ENCODE peak calls at places on chromosomes 1 and 21, in six cellular contexts. U is adipocyte; D is cerebellar nuclear complex; M is activated CD4-positive, alpha-beta T cell treated with anti-CD3 and anti-CD28 coated beads for 24 hours; F is activated T-helper 1 cell treated with Interleukin-2 at 50 U/mL for 16 hours; I is fibroblast of the aortic adventitia. A is an unnamed sample.

GRCh38 chr1:215567491-215568286 is 585 bp downstream of the KCTD3 start:
- DNase-seq in U (peak; percentile 77), D (peak; percentile 35), M (no peak), I (peak; percentile 55), F (no peak), A (peak; percentile 67)

GRCh38 chr1:160081261-160081936 is at the start of gene KCNJ9:
- DNase-seq in M (no peak), D (peak; percentile 98), I (peak; percentile 40), U (peak; percentile 34), F (no peak), A (peak; percentile 76)

GRCh38 chr1:169321539-169321938 is 46.1 kb downstream of the NME7 start:
- DNase-seq in I (peak; percentile 55), U (peak; percentile 73), F (no peak), M (no peak), D (no peak), A (no peak)

GRCh38 chr1:212291505-212292134 is 6.4 kb downstream of the PPP2R5A start:
- DNase-seq in F (no peak), I (peak; percentile 37), D (no peak), U (peak; percentile 47), M (no peak), A (no peak)

GRCh38 chr1:91804546-91805023 is 81.4 kb downstream of the TGFBR3 start:
- DNase-seq in I (no peak), M (peak; percentile 57), U (no peak), F (peak; percentile 77), D (no peak), A (no peak)

GRCh38 chr1:33050221-33051076 is 13.8 kb upstream of the AK2 start:
- DNase-seq in D (no peak), U (peak; percentile 77), I (peak; percentile 93), M (no peak), F (no peak), A (no peak)

GRCh38 chr21:39189857-39190604 is 6.8 kb upstream of the PSMG1 start:
- DNase-seq in M (no peak), F (no peak), U (peak; percentile 64), I (peak; percentile 38), D (no peak), A (no peak)

GRCh38 chr1:233530665-233531386 is 83.1 kb upstream of the KCNK1 start:
- DNase-seq in F (no peak), D (no peak), I (no peak), U (no peak), M (no peak), A (no peak)

GRCh38 chr1:87473203-87473661 is 144.6 kb downstream of the LMO4 start:
- DNase-seq in D (no peak), U (no peak), M (no peak), F (no peak), I (peak; percentile 33), A (no peak)

GRCh38 chr1:33275200-33275599 is 18.9 kb downstream of the ZNF362 start:
- DNase-seq in M (no peak), D (no peak), F (no peak), I (no peak), U (no peak), A (no peak)

GRCh38 chr1:212529211-212529731 is 79.3 kb upstream of the ATF3 start:
- DNase-seq in I (peak; percentile 35), U (peak; percentile 39), D (no peak), F (no peak), M (no peak), A (no peak)

GRCh38 chr1:59561782-59562181 is 253.0 kb upstream of the HOOK1 start:
- DNase-seq in D (no peak), I (no peak), U (no peak), M (no peak), F (no peak), A (no peak)

GRCh38 chr1:33341190-33341589 is 20.3 kb upstream of the A3GALT2 start:
- DNase-seq in U (no peak), I (no peak), D (no peak), F (no peak), M (no peak), A (no peak)

GRCh38 chr1:16351994-16352841 is at the start of gene FBXO42:
- DNase-seq in U (peak; percentile 98), F (peak; percentile 93), D (peak; percentile 57), I (peak; percentile 90), M (peak; percentile 87), A (peak; percentile 39)

GRCh38 chr1:10808441-10808840 is 12.0 kb upstream of the CASZ1 start:
- DNase-seq in D (no peak), F (no peak), U (no peak), M (no peak), I (no peak), A (no peak)

GRCh38 chr21:20802631-20803260 is 195.5 kb upstream of the NCAM2 start:
- DNase-seq in F (no peak), U (no peak), M (no peak), D (no peak), I (no peak), A (no peak)

GRCh38 chr21:34603002-34603709 is 11.8 kb downstream of the RCAN1 start:
- DNase-seq in D (peak; percentile 79), F (peak; percentile 25), I (peak; percentile 75), M (peak; percentile 38), U (peak; percentile 79), A (peak; percentile 78)

A was measured in substantia nigra.